ENCODE peak calls at places on chromosome 19, in four cellular contexts. One of them, this sample, is unnamed.

GRCh38 chr19:35106291-35106583 is 9.4 kb upstream of the FXYD3 start:
- DNase-seq in activated CD4-positive, alpha-beta T cell treated with anti-CD3 and anti-CD28 coated beads, Interleukin-2, amount 50 U/mL, for 1 hour: no peak
- DNase-seq in stimulated activated CD8-positive, alpha-beta memory T cell treated with anti-CD3 and anti-CD28 coated beads, Interleukin-7, amount 100 ng/mL, for 48 hours: no peak
- DNase-seq in activated gamma-delta T cell treated with anti-CD3 and anti-CD28 coated beads, Interleukin-2, amount 50 U/mL, for 16 hours: no peak
- DNase-seq in this sample: no peak

GRCh38 chr19:30391554-30392551 is 19.7 kb downstream of the ZNF536 start:
- DNase-seq in activated CD4-positive, alpha-beta T cell treated with anti-CD3 and anti-CD28 coated beads, Interleukin-2, amount 50 U/mL, for 1 hour: no peak
- DNase-seq in stimulated activated CD8-positive, alpha-beta memory T cell treated with anti-CD3 and anti-CD28 coated beads, Interleukin-7, amount 100 ng/mL, for 48 hours: no peak
- DNase-seq in activated gamma-delta T cell treated with anti-CD3 and anti-CD28 coated beads, Interleukin-2, amount 50 U/mL, for 16 hours: no peak
- DNase-seq in this sample: no peak

GRCh38 chr19:35162471-35163326 is 8.2 kb downstream of the FXYD5 start:
- DNase-seq in activated CD4-positive, alpha-beta T cell treated with anti-CD3 and anti-CD28 coated beads, Interleukin-2, amount 50 U/mL, for 1 hour: no peak
- DNase-seq in stimulated activated CD8-positive, alpha-beta memory T cell treated with anti-CD3 and anti-CD28 coated beads, Interleukin-7, amount 100 ng/mL, for 48 hours: no peak
- DNase-seq in activated gamma-delta T cell treated with anti-CD3 and anti-CD28 coated beads, Interleukin-2, amount 50 U/mL, for 16 hours: no peak
- DNase-seq in this sample: no peak

GRCh38 chr19:48598996-48599626 is 7.4 kb upstream of the SPACA4 start:
- DNase-seq in activated CD4-positive, alpha-beta T cell treated with anti-CD3 and anti-CD28 coated beads, Interleukin-2, amount 50 U/mL, for 1 hour: no peak
- DNase-seq in stimulated activated CD8-positive, alpha-beta memory T cell treated with anti-CD3 and anti-CD28 coated beads, Interleukin-7, amount 100 ng/mL, for 48 hours: no peak
- DNase-seq in activated gamma-delta T cell treated with anti-CD3 and anti-CD28 coated beads, Interleukin-2, amount 50 U/mL, for 16 hours: no peak
- DNase-seq in this sample: no peak

GRCh38 chr19:14248578-14249011 is 42.6 kb upstream of the ADGRL1 start:
- DNase-seq in activated CD4-positive, alpha-beta T cell treated with anti-CD3 and anti-CD28 coated beads, Interleukin-2, amount 50 U/mL, for 1 hour: peak; percentile 30
- DNase-seq in stimulated activated CD8-positive, alpha-beta memory T cell treated with anti-CD3 and anti-CD28 coated beads, Interleukin-7, amount 100 ng/mL, for 48 hours: no peak
- DNase-seq in activated gamma-delta T cell treated with anti-CD3 and anti-CD28 coated beads, Interleukin-2, amount 50 U/mL, for 16 hours: no peak
- DNase-seq in this sample: no peak

GRCh38 chr19:7870571-7871279 is 3.5 kb downstream of the PRR36 start:
- DNase-seq in activated CD4-positive, alpha-beta T cell treated with anti-CD3 and anti-CD28 coated beads, Interleukin-2, amount 50 U/mL, for 1 hour: peak; percentile 45
- DNase-seq in stimulated activated CD8-positive, alpha-beta memory T cell treated with anti-CD3 and anti-CD28 coated beads, Interleukin-7, amount 100 ng/mL, for 48 hours: peak; percentile 67
- DNase-seq in activated gamma-delta T cell treated with anti-CD3 and anti-CD28 coated beads, Interleukin-2, amount 50 U/mL, for 16 hours: peak; percentile 24
- DNase-seq in this sample: peak; percentile 30

GRCh38 chr19:46372901-46373572 is 26.1 kb downstream of the PPP5C start:
- DNase-seq in activated CD4-positive, alpha-beta T cell treated with anti-CD3 and anti-CD28 coated beads, Interleukin-2, amount 50 U/mL, for 1 hour: no peak
- DNase-seq in stimulated activated CD8-positive, alpha-beta memory T cell treated with anti-CD3 and anti-CD28 coated beads, Interleukin-7, amount 100 ng/mL, for 48 hours: no peak
- DNase-seq in activated gamma-delta T cell treated with anti-CD3 and anti-CD28 coated beads, Interleukin-2, amount 50 U/mL, for 16 hours: no peak
- DNase-seq in this sample: no peak

GRCh38 chr19:35744688-35745327 is 410 bp downstream of the U2AF1L4 start:
- DNase-seq in activated CD4-positive, alpha-beta T cell treated with anti-CD3 and anti-CD28 coated beads, Interleukin-2, amount 50 U/mL, for 1 hour: peak; percentile 90
- DNase-seq in stimulated activated CD8-positive, alpha-beta memory T cell treated with anti-CD3 and anti-CD28 coated beads, Interleukin-7, amount 100 ng/mL, for 48 hours: peak; percentile 92
- DNase-seq in activated gamma-delta T cell treated with anti-CD3 and anti-CD28 coated beads, Interleukin-2, amount 50 U/mL, for 16 hours: peak; percentile 91
- DNase-seq in this sample: peak; percentile 93

GRCh38 chr19:38792250-38793111 is 3.5 kb downstream of the LGALS7B start:
- DNase-seq in activated CD4-positive, alpha-beta T cell treated with anti-CD3 and anti-CD28 coated beads, Interleukin-2, amount 50 U/mL, for 1 hour: peak; percentile 23
- DNase-seq in stimulated activated CD8-positive, alpha-beta memory T cell treated with anti-CD3 and anti-CD28 coated beads, Interleukin-7, amount 100 ng/mL, for 48 hours: peak; percentile 8
- DNase-seq in activated gamma-delta T cell treated with anti-CD3 and anti-CD28 coated beads, Interleukin-2, amount 50 U/mL, for 16 hours: peak; percentile 28
- DNase-seq in this sample: no peak

GRCh38 chr19:16849168-16849567 is 20.0 kb downstream of the SIN3B start:
- DNase-seq in activated CD4-positive, alpha-beta T cell treated with anti-CD3 and anti-CD28 coated beads, Interleukin-2, amount 50 U/mL, for 1 hour: no peak
- DNase-seq in stimulated activated CD8-positive, alpha-beta memory T cell treated with anti-CD3 and anti-CD28 coated beads, Interleukin-7, amount 100 ng/mL, for 48 hours: no peak
- DNase-seq in activated gamma-delta T cell treated with anti-CD3 and anti-CD28 coated beads, Interleukin-2, amount 50 U/mL, for 16 hours: no peak
- DNase-seq in this sample: no peak

GRCh38 chr19:18469245-18470107 is 31.5 kb upstream of the ISYNA1 start:
- DNase-seq in activated CD4-positive, alpha-beta T cell treated with anti-CD3 and anti-CD28 coated beads, Interleukin-2, amount 50 U/mL, for 1 hour: peak; percentile 62
- DNase-seq in stimulated activated CD8-positive, alpha-beta memory T cell treated with anti-CD3 and anti-CD28 coated beads, Interleukin-7, amount 100 ng/mL, for 48 hours: no peak
- DNase-seq in activated gamma-delta T cell treated with anti-CD3 and anti-CD28 coated beads, Interleukin-2, amount 50 U/mL, for 16 hours: peak; percentile 42
- DNase-seq in this sample: no peak

GRCh38 chr19:45290381-45290931 is 32.2 kb downstream of the CKM start:
- DNase-seq in activated CD4-positive, alpha-beta T cell treated with anti-CD3 and anti-CD28 coated beads, Interleukin-2, amount 50 U/mL, for 1 hour: no peak
- DNase-seq in stimulated activated CD8-positive, alpha-beta memory T cell treated with anti-CD3 and anti-CD28 coated beads, Interleukin-7, amount 100 ng/mL, for 48 hours: no peak
- DNase-seq in activated gamma-delta T cell treated with anti-CD3 and anti-CD28 coated beads, Interleukin-2, amount 50 U/mL, for 16 hours: no peak
- DNase-seq in this sample: no peak

GRCh38 chr19:4061178-4061682 is 5.5 kb downstream of the ZBTB7A start:
- DNase-seq in activated CD4-positive, alpha-beta T cell treated with anti-CD3 and anti-CD28 coated beads, Interleukin-2, amount 50 U/mL, for 1 hour: peak; percentile 27
- DNase-seq in stimulated activated CD8-positive, alpha-beta memory T cell treated with anti-CD3 and anti-CD28 coated beads, Interleukin-7, amount 100 ng/mL, for 48 hours: no peak
- DNase-seq in activated gamma-delta T cell treated with anti-CD3 and anti-CD28 coated beads, Interleukin-2, amount 50 U/mL, for 16 hours: no peak
- DNase-seq in this sample: no peak

GRCh38 chr19:19121371-19121770 is 16.9 kb downstream of the TMEM161A start:
- DNase-seq in activated CD4-positive, alpha-beta T cell treated with anti-CD3 and anti-CD28 coated beads, Interleukin-2, amount 50 U/mL, for 1 hour: no peak
- DNase-seq in stimulated activated CD8-positive, alpha-beta memory T cell treated with anti-CD3 and anti-CD28 coated beads, Interleukin-7, amount 100 ng/mL, for 48 hours: no peak
- DNase-seq in activated gamma-delta T cell treated with anti-CD3 and anti-CD28 coated beads, Interleukin-2, amount 50 U/mL, for 16 hours: no peak
- DNase-seq in this sample: no peak

GRCh38 chr19:3543150-3544053 is 4.4 kb downstream of the TEKTIP1 start:
- DNase-seq in activated CD4-positive, alpha-beta T cell treated with anti-CD3 and anti-CD28 coated beads, Interleukin-2, amount 50 U/mL, for 1 hour: no peak
- DNase-seq in stimulated activated CD8-positive, alpha-beta memory T cell treated with anti-CD3 and anti-CD28 coated beads, Interleukin-7, amount 100 ng/mL, for 48 hours: no peak
- DNase-seq in activated gamma-delta T cell treated with anti-CD3 and anti-CD28 coated beads, Interleukin-2, amount 50 U/mL, for 16 hours: no peak
- DNase-seq in this sample: no peak

GRCh38 chr19:58450836-58451357 is 525 bp upstream of the ZNF324B start:
- DNase-seq in activated CD4-positive, alpha-beta T cell treated with anti-CD3 and anti-CD28 coated beads, Interleukin-2, amount 50 U/mL, for 1 hour: no peak
- DNase-seq in stimulated activated CD8-positive, alpha-beta memory T cell treated with anti-CD3 and anti-CD28 coated beads, Interleukin-7, amount 100 ng/mL, for 48 hours: no peak
- DNase-seq in activated gamma-delta T cell treated with anti-CD3 and anti-CD28 coated beads, Interleukin-2, amount 50 U/mL, for 16 hours: no peak
- DNase-seq in this sample: no peak

GRCh38 chr19:41226053-41226873 is 7.2 kb downstream of the AXL start:
- DNase-seq in activated CD4-positive, alpha-beta T cell treated with anti-CD3 and anti-CD28 coated beads, Interleukin-2, amount 50 U/mL, for 1 hour: peak; percentile 52
- DNase-seq in stimulated activated CD8-positive, alpha-beta memory T cell treated with anti-CD3 and anti-CD28 coated beads, Interleukin-7, amount 100 ng/mL, for 48 hours: peak; percentile 13
- DNase-seq in activated gamma-delta T cell treated with anti-CD3 and anti-CD28 coated beads, Interleukin-2, amount 50 U/mL, for 16 hours: no peak
- DNase-seq in this sample: no peak

GRCh38 chr19:12720851-12721655 is 2.7 kb downstream of the TNPO2 start:
- DNase-seq in activated CD4-positive, alpha-beta T cell treated with anti-CD3 and anti-CD28 coated beads, Interleukin-2, amount 50 U/mL, for 1 hour: no peak
- DNase-seq in stimulated activated CD8-positive, alpha-beta memory T cell treated with anti-CD3 and anti-CD28 coated beads, Interleukin-7, amount 100 ng/mL, for 48 hours: no peak
- DNase-seq in activated gamma-delta T cell treated with anti-CD3 and anti-CD28 coated beads, Interleukin-2, amount 50 U/mL, for 16 hours: no peak
- DNase-seq in this sample: no peak

GRCh38 chr19:7556696-7557315 is 21.3 kb downstream of the PNPLA6 start:
- DNase-seq in activated CD4-positive, alpha-beta T cell treated with anti-CD3 and anti-CD28 coated beads, Interleukin-2, amount 50 U/mL, for 1 hour: no peak
- DNase-seq in stimulated activated CD8-positive, alpha-beta memory T cell treated with anti-CD3 and anti-CD28 coated beads, Interleukin-7, amount 100 ng/mL, for 48 hours: no peak
- DNase-seq in activated gamma-delta T cell treated with anti-CD3 and anti-CD28 coated beads, Interleukin-2, amount 50 U/mL, for 16 hours: no peak
- DNase-seq in this sample: no peak

GRCh38 chr19:15358918-15359317 is 20.7 kb downstream of the AKAP8 start:
- DNase-seq in activated CD4-positive, alpha-beta T cell treated with anti-CD3 and anti-CD28 coated beads, Interleukin-2, amount 50 U/mL, for 1 hour: no peak
- DNase-seq in stimulated activated CD8-positive, alpha-beta memory T cell treated with anti-CD3 and anti-CD28 coated beads, Interleukin-7, amount 100 ng/mL, for 48 hours: no peak
- DNase-seq in activated gamma-delta T cell treated with anti-CD3 and anti-CD28 coated beads, Interleukin-2, amount 50 U/mL, for 16 hours: no peak
- DNase-seq in this sample: no peak